ENCODE peak calls at places on chromosomes 13 and 19, in five cellular contexts. M is Calu3, N is ACHN, Z is NCI-H1694, Q is iris pigment epithelial cell. L is an unnamed sample.

GRCh38 chr13:37023871-37024270 is 23.3 kb downstream of the EXOSC8 start:
- DNase-seq in M (no peak), N (no peak), Z (no peak), Q (peak; percentile 88), L (no peak)

GRCh38 chr19:2721570-2722540 is 683 bp upstream of the DIRAS1 start:
- DNase-seq in M (no peak), N (no peak), Z (no peak), Q (no peak), L (peak; percentile 59)

GRCh38 chr13:102405499-102406079 is 3.7 kb upstream of the FGF14 start:
- DNase-seq in M (no peak), N (peak; percentile 34), Z (no peak), Q (peak; percentile 18), L (no peak)

GRCh38 chr13:72304121-72304745 is 423.2 kb downstream of the MZT1 start:
- DNase-seq in M (no peak), N (no peak), Z (no peak), Q (peak; percentile 30), L (no peak)

GRCh38 chr19:45186509-45187334 is 8.1 kb downstream of the BLOC1S3 start:
- DNase-seq in M (no peak), N (no peak), Z (no peak), Q (peak; percentile 9), L (no peak)

GRCh38 chr13:44417876-44418275 is 44.3 kb downstream of the SERP2 start:
- DNase-seq in M (no peak), N (no peak), Z (no peak), Q (no peak), L (no peak)

GRCh38 chr19:42010245-42011126 is 16.5 kb upstream of the ATP1A3 start:
- DNase-seq in M (no peak), N (peak; percentile 8), Z (no peak), Q (peak; percentile 52), L (no peak)

GRCh38 chr19:57052102-57052501 is 67.7 kb upstream of the USP29 start:
- DNase-seq in M (no peak), N (no peak), Z (no peak), Q (no peak), L (no peak)

GRCh38 chr13:49441846-49442245 is 2.0 kb downstream of the CAB39L start:
- DNase-seq in M (no peak), N (no peak), Z (no peak), Q (peak; percentile 74), L (no peak)

GRCh38 chr19:29084266-29084665 is 128.7 kb downstream of the UQCRFS1 start:
- DNase-seq in M (peak; percentile 54), N (peak; percentile 3), Z (no peak), Q (no peak), L (no peak)

GRCh38 chr19:58553799-58554493 is 959 bp downstream of the CHMP2A start:
- DNase-seq in M (no peak), N (no peak), Z (no peak), Q (no peak), L (no peak)

GRCh38 chr19:4748589-4748988 is 24.9 kb upstream of the DPP9 start:
- DNase-seq in M (no peak), N (no peak), Z (no peak), Q (no peak), L (no peak)

GRCh38 chr13:113158946-113159345 is 498 bp downstream of the PROZ start:
- DNase-seq in M (no peak), N (no peak), Z (no peak), Q (no peak), L (no peak)

GRCh38 chr13:107586216-107586615 is 629.1 kb downstream of the LIG4 start:
- DNase-seq in M (no peak), N (no peak), Z (no peak), Q (peak; percentile 66), L (no peak)

L was measured in D341Med.